ENCODE peak calls at places on chromosomes 7 and 10, in seven cellular contexts. X, H, Z, A, B, P and J are unnamed samples.

GRCh38 chr10:3395487-3395886 is 222.9 kb upstream of the PITRM1 start:
- DNase-seq in X (no peak), H (no peak), P (no peak), B (no peak), A (no peak), Z (peak; percentile 3), J (no peak)

GRCh38 chr10:2968401-2968800 is 98.9 kb upstream of the PFKP start:
- DNase-seq in H (no peak), X (peak; percentile 38), B (peak; percentile 75), Z (no peak), A (no peak), P (no peak), J (peak; percentile 39)

GRCh38 chr10:84076540-84077195 is 62.6 kb upstream of the GHITM start:
- DNase-seq in A (no peak), Z (peak; percentile 31), P (no peak), X (peak; percentile 12), H (no peak), B (peak; percentile 48), J (peak; percentile 7)

GRCh38 chr10:54940418-54940817 is 139.4 kb upstream of the PCDH15 start:
- DNase-seq in A (no peak), P (no peak), Z (no peak), X (no peak), H (no peak), B (no peak), J (no peak)

GRCh38 chr10:86348321-86349210 is 18.0 kb downstream of the GRID1 start:
- DNase-seq in P (no peak), B (no peak), X (no peak), A (peak; percentile 11), H (no peak), Z (no peak), J (no peak)

GRCh38 chr10:131868436-131868835 is 32.4 kb upstream of the PPP2R2D start:
- DNase-seq in P (no peak), B (no peak), A (no peak), Z (no peak), X (no peak), H (no peak), J (no peak)

GRCh38 chr7:159056722-159057121 is 87.9 kb downstream of the VIPR2 start:
- DNase-seq in X (no peak), Z (no peak), A (no peak), B (no peak), H (no peak), P (no peak), J (no peak)

GRCh38 chr7:128883622-128884549 is 21.2 kb downstream of the ATP6V1F start:
- DNase-seq in X (peak; percentile 61), H (peak; percentile 89), A (peak; percentile 47), B (peak; percentile 94), P (peak; percentile 93), Z (peak; percentile 90), J (no peak)

GRCh38 chr10:32253300-32253699 is 93.7 kb downstream of the EPC1 start:
- DNase-seq in H (no peak), B (peak; percentile 56), Z (no peak), X (no peak), A (no peak), P (no peak), J (no peak)

GRCh38 chr10:35025916-35026315 is 64.2 kb downstream of the CUL2 start:
- DNase-seq in Z (no peak), P (no peak), A (no peak), H (no peak), B (peak; percentile 32), X (peak; percentile 55), J (peak; percentile 41)

GRCh38 chr10:11861341-11861740 is 38.2 kb downstream of the PROSER2 start:
- DNase-seq in Z (no peak), B (no peak), P (no peak), A (no peak), H (no peak), X (no peak), J (no peak)

GRCh38 chr7:3754488-3755365 is 453.7 kb downstream of the SDK1 start:
- DNase-seq in P (no peak), H (no peak), A (peak; percentile 19), Z (no peak), X (peak; percentile 87), B (no peak), J (no peak)

GRCh38 chr7:102979670-102980069 is 66.9 kb downstream of the LRRC17 start:
- DNase-seq in X (no peak), A (no peak), H (no peak), B (no peak), P (no peak), Z (no peak), J (no peak)

GRCh38 chr7:116226664-116227063 is 16.3 kb downstream of the TES start:
- DNase-seq in X (no peak), H (no peak), A (no peak), B (no peak), P (no peak), Z (no peak), J (no peak)

GRCh38 chr10:108735380-108735779 is 1187.9 kb downstream of the XPNPEP1 start:
- DNase-seq in X (peak; percentile 89), A (no peak), Z (no peak), B (no peak), P (no peak), H (no peak), J (peak; percentile 49)

GRCh38 chr10:32005050-32005449 is 51.2 kb downstream of the KIF5B start:
- DNase-seq in B (peak; percentile 39), X (peak; percentile 57), Z (peak; percentile 61), H (peak; percentile 49), P (peak; percentile 34), A (no peak), J (no peak)

GRCh38 chr7:21507627-21508343 is 35.1 kb upstream of the DNAH11 start:
- DNase-seq in Z (peak; percentile 11), P (no peak), A (no peak), H (peak; percentile 48), B (peak; percentile 41), X (peak; percentile 16), J (no peak)

GRCh38 chr10:101322266-101323151 is 31.5 kb upstream of the BTRC start:
- DNase-seq in P (no peak), Z (no peak), B (no peak), X (no peak), H (no peak), A (no peak), J (no peak)

GRCh38 chr10:117413928-117414618 is 38.8 kb upstream of the PDZD8 start:
- DNase-seq in A (no peak), B (peak; percentile 50), Z (no peak), X (no peak), P (no peak), H (no peak), J (no peak)

GRCh38 chr10:26567349-26567721 is 129.2 kb downstream of the APBB1IP start:
- DNase-seq in X (no peak), H (no peak), Z (no peak), B (peak; percentile 27), P (no peak), A (no peak), J (no peak)

GRCh38 chr7:116809636-116810266 is 52.6 kb upstream of the CAPZA2 start:
- DNase-seq in Z (peak; percentile 59), P (peak; percentile 40), X (peak; percentile 73), A (no peak), B (peak; percentile 61), H (peak; percentile 69), J (peak; percentile 32)

GRCh38 chr7:16071246-16071857 is 350.0 kb downstream of the CRPPA start:
- DNase-seq in B (peak; percentile 58), X (peak; percentile 73), Z (peak; percentile 61), P (peak; percentile 14), H (no peak), A (no peak), J (no peak)

GRCh38 chr10:13233358-13233757 is 816 bp downstream of the UCMA start:
- DNase-seq in X (no peak), Z (no peak), P (peak; percentile 6), B (no peak), A (no peak), H (no peak), J (no peak)